ENCODE peak calls at places on chromosome 9, in seven cellular contexts. D is CD4-positive, alpha-beta T cell; E is IMR-90; J is astrocyte; S is heart left ventricle; O is body of pancreas; I is prostate gland. K is an unnamed sample.

GRCh38 chr9:136520053-136520540 is 25.8 kb downstream of the NOTCH1 start:
- DNase-seq in D (no peak), J (no peak), E (no peak), O (peak), S (no peak), I (no peak), K (no peak)

GRCh38 chr9:2125909-2126308 is 110.8 kb downstream of the SMARCA2 start:
- DNase-seq in D (no peak), S (no peak), O (no peak), E (peak), I (no peak), J (no peak), K (no peak)

GRCh38 chr9:89593776-89594427 is 10.9 kb upstream of the GADD45G start:
- DNase-seq in E (peak), I (no peak), O (peak), D (peak), S (peak), J (no peak), K (no peak)

GRCh38 chr9:79812507-79813261 is 240.9 kb downstream of the TLE4 start:
- DNase-seq in S (no peak), I (no peak), D (no peak), O (no peak), E (no peak), J (peak), K (no peak)

GRCh38 chr9:85716031-85716877 is 25.5 kb downstream of the AGTPBP1 start:
- DNase-seq in J (no peak), E (no peak), D (no peak), S (no peak), I (no peak), O (no peak), K (no peak)

GRCh38 chr9:13213337-13213736 is 66.2 kb downstream of the MPDZ start:
- DNase-seq in E (peak), J (peak), O (no peak), I (no peak), S (no peak), D (no peak), K (no peak)

GRCh38 chr9:99345936-99346335 is 123.9 kb downstream of the SEC61B start:
- DNase-seq in D (no peak), I (no peak), J (peak), O (no peak), S (no peak), E (peak), K (no peak)

GRCh38 chr9:129763235-129763917 is 10.5 kb upstream of the PTGES start:
- DNase-seq in S (no peak), O (peak), I (no peak), D (no peak), J (peak), E (peak), K (no peak)

GRCh38 chr9:120390637-120391190 is 189.3 kb downstream of the CDK5RAP2 start:
- DNase-seq in J (no peak), E (no peak), S (no peak), I (no peak), D (no peak), O (no peak), K (no peak)

GRCh38 chr9:35844628-35845301 is 15.7 kb downstream of the TMEM8B start:
- DNase-seq in O (peak), E (peak), S (peak), J (peak), D (peak), I (peak), K (peak)

GRCh38 chr9:133237271-133237731 is 28.3 kb upstream of the OBP2B start:
- DNase-seq in J (no peak), S (no peak), O (no peak), D (no peak), E (no peak), I (no peak), K (no peak)

GRCh38 chr9:131318211-131318610 is 28.7 kb downstream of the PLPP7 start:
- DNase-seq in S (peak), D (no peak), E (no peak), O (no peak), I (no peak), J (no peak), K (no peak)

GRCh38 chr9:108322326-108323098 is 533.3 kb downstream of the ACTL7B start:
- DNase-seq in J (no peak), O (no peak), I (no peak), S (no peak), D (no peak), E (no peak), K (no peak)

GRCh38 chr9:106218854-106219253 is 524.5 kb downstream of the TMEM38B start:
- DNase-seq in E (no peak), J (no peak), I (no peak), O (no peak), S (no peak), D (no peak), K (no peak)

GRCh38 chr9:137316012-137316981 is 14.2 kb upstream of the NRARP start:
- DNase-seq in S (peak), D (no peak), E (no peak), I (no peak), J (no peak), O (peak), K (no peak)

GRCh38 chr9:7977586-7977985 is 178.0 kb upstream of the DMAC1 start:
- DNase-seq in J (no peak), I (no peak), S (no peak), O (no peak), D (no peak), E (no peak), K (no peak)

GRCh38 chr9:88814521-88815101 is 176.7 kb upstream of the S1PR3 start:
- DNase-seq in D (no peak), J (peak), S (peak), E (peak), I (no peak), O (no peak), K (peak)

GRCh38 chr9:99873943-99874584 is 32.4 kb upstream of the STX17 start:
- DNase-seq in D (no peak), S (no peak), J (no peak), I (no peak), E (peak), O (no peak), K (no peak)

GRCh38 chr9:121179930-121180681 is 21.6 kb downstream of the RAB14 start:
- DNase-seq in S (no peak), E (no peak), I (no peak), O (no peak), D (no peak), J (no peak), K (no peak)

GRCh38 chr9:81543695-81544094 is 145.7 kb downstream of the TLE1 start:
- DNase-seq in J (no peak), I (no peak), O (no peak), D (no peak), E (no peak), S (no peak), K (no peak)

GRCh38 chr9:14958989-14959388 is 48.8 kb upstream of the FREM1 start:
- DNase-seq in O (no peak), I (no peak), J (no peak), D (no peak), S (no peak), E (no peak), K (no peak)

GRCh38 chr9:87401681-87402080 is 96.0 kb upstream of the DAPK1 start:
- DNase-seq in I (no peak), J (no peak), O (no peak), S (no peak), D (no peak), E (no peak), K (no peak)

GRCh38 chr9:131735238-131736181 is 4.4 kb downstream of the RAPGEF1 start:
- DNase-seq in J (no peak), S (peak), D (no peak), E (no peak), I (no peak), O (peak), K (no peak)

GRCh38 chr9:27088981-27089380 is 20.0 kb upstream of the TEK start:
- DNase-seq in S (no peak), O (no peak), D (no peak), J (peak), I (no peak), E (peak), K (peak)

GRCh38 chr9:129111762-129112151 is 542 bp downstream of the PTPA start:
- DNase-seq in D (no peak), O (peak), I (peak), E (peak), S (no peak), J (peak), K (no peak)

GRCh38 chr9:26947736-26948135 is 694 bp upstream of the PLAA start:
- DNase-seq in S (no peak), I (no peak), D (no peak), O (no peak), E (no peak), J (peak), K (no peak)

GRCh38 chr9:98709968-98710965 is 1.5 kb upstream of the GABBR2 start:
- DNase-seq in O (peak), J (peak), E (peak), I (no peak), S (no peak), D (no peak), K (peak)

GRCh38 chr9:137149942-137150484 is 11.1 kb downstream of the GRIN1 start:
- DNase-seq in O (no peak), J (no peak), I (no peak), E (no peak), D (no peak), S (no peak), K (no peak)

GRCh38 chr9:109253637-109254284 is 67.1 kb downstream of the EPB41L4B start:
- DNase-seq in I (peak), D (no peak), S (no peak), O (peak), E (peak), J (peak), K (peak)

GRCh38 chr9:132410642-132411041 is 631 bp downstream of the CFAP77 start:
- DNase-seq in E (no peak), J (no peak), S (no peak), O (no peak), I (no peak), D (peak), K (no peak)

GRCh38 chr9:126232461-126232860 is 94.2 kb upstream of the MVB12B start:
- DNase-seq in O (no peak), I (no peak), D (no peak), J (no peak), S (no peak), E (no peak), K (no peak)

DNA sequence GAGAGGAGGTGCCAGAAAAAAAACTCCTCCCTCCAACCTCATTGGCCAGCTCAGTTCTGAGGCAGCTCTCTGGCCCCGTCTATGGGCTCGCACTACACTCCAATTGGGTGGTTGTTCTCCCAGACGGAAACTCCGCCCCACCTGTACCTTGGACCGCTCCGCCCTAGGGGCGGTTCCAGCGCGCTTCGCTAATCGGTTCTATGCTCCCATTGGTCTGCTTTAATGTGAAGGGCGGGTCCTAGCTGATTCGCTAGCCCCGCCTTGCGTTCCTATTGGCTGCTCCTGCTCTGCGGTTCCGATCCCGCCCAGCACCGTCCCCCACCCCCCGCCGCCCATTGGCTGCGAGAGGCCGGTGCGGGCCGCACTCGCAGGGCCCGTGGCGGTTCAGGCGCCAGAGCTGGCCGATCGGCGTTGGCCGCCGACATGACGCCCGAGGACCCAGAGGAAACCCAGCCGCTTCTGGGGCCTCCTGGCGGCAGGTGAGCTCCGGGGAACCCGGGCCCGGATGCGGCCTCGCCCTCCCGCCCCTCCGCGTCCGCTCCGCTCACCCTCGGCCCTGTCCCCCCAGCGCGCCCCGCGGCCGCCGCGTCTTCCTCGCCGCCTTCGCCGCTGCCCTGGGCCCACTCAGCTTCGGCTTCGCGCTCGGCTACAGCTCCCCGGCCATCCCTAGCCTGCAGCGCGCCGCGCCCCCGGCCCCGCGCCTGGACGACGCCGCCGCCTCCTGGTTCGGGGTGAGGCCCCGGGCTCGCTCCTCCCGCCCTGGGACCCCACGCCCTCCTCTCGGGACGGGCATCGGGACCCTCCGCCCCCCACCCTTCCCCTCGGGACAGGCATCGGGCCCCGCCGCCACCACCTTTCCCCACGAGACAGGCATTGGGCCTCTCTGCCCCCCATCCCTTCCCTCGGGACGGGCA is at the start of gene SLC2A8:
- DNase-seq in E (peak), D (peak), S (peak), J (peak), O (peak), I (peak), K (peak)
- TF ChIP-seq CTCF in E (peak), D (peak), S (no peak), J (no peak), O (no peak), I (no peak), K (no peak)

DNA sequence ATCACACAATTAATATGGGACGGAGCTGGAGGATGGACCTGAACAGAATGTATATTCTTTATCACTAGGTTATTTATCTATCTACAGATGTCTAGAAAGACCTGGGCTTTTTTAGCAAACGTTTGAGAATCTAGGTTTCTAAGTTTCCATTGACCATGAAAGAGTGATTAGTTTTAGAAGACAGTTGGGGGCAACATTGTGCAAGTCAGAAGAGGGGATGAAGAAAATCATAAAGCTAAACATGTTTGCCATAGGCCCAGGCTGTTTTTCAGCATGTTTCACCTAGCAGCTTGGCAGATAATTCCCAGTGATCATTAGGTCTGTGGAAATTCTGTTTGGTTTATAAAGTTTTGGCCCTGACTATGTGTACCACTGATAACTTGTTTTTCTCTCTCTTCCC is 44.1 kb upstream of the CDKN2B start:
- DNase-seq in O (no peak), E (peak), D (no peak), S (no peak), I (no peak), J (no peak), K (no peak)
- TF ChIP-seq CTCF in O (no peak), E (no peak), D (no peak), S (no peak), I (no peak), J (no peak), K (no peak)

DNA sequence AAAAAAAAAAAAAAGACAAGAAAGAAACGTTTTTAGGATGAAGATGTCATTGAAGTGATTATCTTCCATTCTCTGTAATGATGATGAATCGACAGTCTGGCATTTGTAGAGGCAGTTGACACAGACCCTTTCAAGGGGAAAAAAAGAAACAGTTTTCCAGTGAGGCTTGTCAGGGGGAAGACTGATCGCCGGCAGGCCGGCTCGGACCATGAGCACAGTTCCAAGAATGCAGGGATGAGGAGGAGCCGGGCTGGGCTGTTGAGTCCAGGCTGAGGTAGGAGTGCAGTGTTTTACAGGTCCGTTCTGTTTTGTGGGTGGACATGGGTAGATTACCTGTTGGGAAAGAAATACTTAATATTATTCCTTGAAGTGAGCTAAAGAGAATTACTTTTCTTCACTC is 194.6 kb downstream of the AOPEP start:
- DNase-seq in E (peak), O (no peak), S (peak), J (peak), D (no peak), I (no peak), K (no peak)
- TF ChIP-seq CTCF in E (no peak), O (no peak), S (no peak), J (no peak), D (no peak), I (no peak), K (no peak)

DNA sequence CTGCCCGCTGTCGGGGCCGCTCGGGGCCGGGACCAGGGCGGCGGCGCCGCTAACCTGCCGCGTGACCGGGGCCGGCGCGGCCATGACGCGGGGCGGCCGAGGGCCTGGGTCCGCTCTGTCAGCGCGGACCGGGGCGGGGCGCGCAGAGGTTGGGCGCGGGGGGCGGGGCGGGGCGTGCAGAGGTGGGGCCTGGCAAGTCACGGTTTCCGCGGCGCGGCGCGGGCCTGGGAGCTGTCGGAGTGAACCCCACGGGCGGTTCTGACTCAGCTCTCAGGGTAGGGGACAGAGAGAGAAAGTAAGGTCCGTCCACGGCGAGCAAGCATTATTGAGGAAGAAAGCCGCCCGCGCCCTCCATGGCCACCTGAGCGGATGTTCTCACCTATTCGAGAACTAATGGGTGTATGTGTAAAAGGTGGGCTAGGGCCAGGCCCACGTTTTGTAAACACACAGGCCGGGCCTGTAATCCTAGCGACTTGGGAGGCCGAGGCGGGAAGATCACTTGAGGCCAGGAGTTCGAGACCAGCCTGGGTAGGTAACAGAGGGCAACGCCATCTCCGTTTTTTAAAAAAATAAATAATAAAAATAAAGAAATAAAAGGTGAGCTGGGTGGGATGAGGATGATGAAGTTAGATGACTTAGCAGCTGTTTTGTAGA is at the start of gene PRXL2C:
- DNase-seq in S (peak), I (peak), J (peak), O (peak), E (peak), D (peak), K (peak)
- TF ChIP-seq CTCF in S (no peak), I (no peak), J (no peak), O (no peak), E (no peak), D (no peak), K (no peak)

DNA sequence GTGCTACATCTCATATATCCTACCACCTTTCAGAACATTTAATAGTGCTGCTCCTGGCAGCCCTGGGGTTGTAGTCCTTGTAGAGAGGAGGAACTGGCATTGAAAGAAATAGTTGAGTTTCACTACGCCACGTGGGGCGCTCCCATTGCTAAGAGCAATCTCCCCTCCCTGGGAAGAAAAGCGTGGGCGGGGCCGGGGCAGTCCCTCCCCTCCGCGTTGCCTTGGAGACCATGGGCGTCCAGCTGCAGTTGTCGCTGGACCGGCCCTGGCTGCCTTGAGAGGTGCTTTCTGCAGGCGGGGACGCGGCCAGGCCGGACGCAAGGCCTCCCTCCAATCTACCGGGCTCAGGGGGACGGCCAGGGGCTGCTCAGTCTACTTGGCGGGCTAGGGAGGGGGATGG is 368 bp upstream of the CCDC180 start:
- DNase-seq in J (peak), I (peak), D (no peak), O (peak), S (peak), E (peak), K (peak)
- TF ChIP-seq CTCF in J (no peak), I (no peak), D (no peak), O (no peak), S (no peak), E (no peak), K (peak)

GRCh38 chr9:124392254-124392653 is 23.0 kb downstream of the PSMB7 start:
- DNase-seq in S (peak), D (no peak), O (peak), I (no peak), J (peak), E (no peak), K (no peak)

GRCh38 chr9:124395826-124396225 is 19.4 kb downstream of the PSMB7 start:
- DNase-seq in S (no peak), I (no peak), J (no peak), D (no peak), E (peak), O (no peak), K (no peak)

GRCh38 chr9:124392855-124393460 is 22.3 kb downstream of the PSMB7 start:
- DNase-seq in E (peak), O (peak), I (no peak), S (no peak), D (no peak), J (peak), K (peak)

GRCh38 chr9:124394167-124394566 is 21.1 kb downstream of the PSMB7 start:
- DNase-seq in S (no peak), I (no peak), J (no peak), O (no peak), E (peak), D (no peak), K (no peak)

GRCh38 chr9:124394596-124394995 is 20.6 kb downstream of the PSMB7 start:
- DNase-seq in J (no peak), S (no peak), I (no peak), D (no peak), O (no peak), E (no peak), K (no peak)
- TF ChIP-seq CTCF in J (no peak), S (no peak), I (no peak), D (no peak), O (no peak), E (peak), K (peak)

GRCh38 chr9:114339130-114339908 is 9.7 kb downstream of the ORM2 start:
- DNase-seq in S (no peak), O (peak), E (peak), I (no peak), D (peak), J (no peak), K (no peak)
- TF ChIP-seq CTCF in S (peak), O (no peak), E (peak), I (peak), D (peak), J (peak), K (peak)

GRCh38 chr9:110340306-110340705 is 2.6 kb upstream of the TXNDC8 start:
- DNase-seq in E (no peak), I (no peak), S (no peak), J (peak), O (no peak), D (no peak), K (no peak)
- TF ChIP-seq CTCF in E (peak), I (no peak), S (no peak), J (peak), O (no peak), D (no peak), K (peak)

K was measured in AG09319.